ENCODE peak calls at places on chromosome 3, in four cellular contexts. One of them, this sample, is unnamed.

GRCh38 chr3:104952587-104952986 is 414.1 kb upstream of the ALCAM start:
- DNase-seq in prostate gland: no peak
- DNase-seq in left lung: no peak
- DNase-seq in coronary artery: no peak
- DNase-seq in this sample: peak

GRCh38 chr3:106457278-106458210 is 588.7 kb upstream of the CBLB start:
- DNase-seq in prostate gland: peak
- DNase-seq in left lung: no peak
- DNase-seq in coronary artery: no peak
- DNase-seq in this sample: peak

GRCh38 chr3:166351461-166351860 is 514.2 kb upstream of the BCHE start:
- DNase-seq in prostate gland: no peak
- DNase-seq in left lung: no peak
- DNase-seq in coronary artery: no peak
- DNase-seq in this sample: no peak

GRCh38 chr3:172760406-172760805 is 9.9 kb downstream of the ECT2 start:
- DNase-seq in prostate gland: no peak
- DNase-seq in left lung: no peak
- DNase-seq in coronary artery: no peak
- DNase-seq in this sample: no peak

GRCh38 chr3:119913021-119913420 is 131.1 kb downstream of the NR1I2 start:
- DNase-seq in prostate gland: no peak
- DNase-seq in left lung: no peak
- DNase-seq in coronary artery: no peak
- DNase-seq in this sample: no peak

GRCh38 chr3:152128356-152128755 is 140.4 kb upstream of the MBNL1 start:
- DNase-seq in prostate gland: no peak
- DNase-seq in left lung: no peak
- DNase-seq in coronary artery: no peak
- DNase-seq in this sample: no peak

GRCh38 chr3:177141899-177142651 is 55.2 kb downstream of the TBL1XR1 start:
- DNase-seq in prostate gland: no peak
- DNase-seq in left lung: no peak
- DNase-seq in coronary artery: no peak
- DNase-seq in this sample: no peak

GRCh38 chr3:10495003-10495402 is 10.4 kb downstream of the ATP2B2 start:
- DNase-seq in prostate gland: no peak
- DNase-seq in left lung: no peak
- DNase-seq in coronary artery: no peak
- DNase-seq in this sample: no peak

GRCh38 chr3:196127308-196128040 is 45.6 kb upstream of the TFRC start:
- DNase-seq in prostate gland: no peak
- DNase-seq in left lung: no peak
- DNase-seq in coronary artery: no peak
- DNase-seq in this sample: no peak

GRCh38 chr3:56732109-56732508 is 49.0 kb upstream of the TASOR start:
- DNase-seq in prostate gland: no peak
- DNase-seq in left lung: no peak
- DNase-seq in coronary artery: no peak
- DNase-seq in this sample: no peak

GRCh38 chr3:43838877-43839276 is 148.1 kb downstream of the ABHD5 start:
- DNase-seq in prostate gland: no peak
- DNase-seq in left lung: no peak
- DNase-seq in coronary artery: no peak
- DNase-seq in this sample: no peak

GRCh38 chr3:124347418-124347817 is 355.5 kb upstream of the ROPN1 start:
- DNase-seq in prostate gland: no peak
- DNase-seq in left lung: no peak
- DNase-seq in coronary artery: no peak
- DNase-seq in this sample: no peak

GRCh38 chr3:29427266-29428103 is 146.6 kb downstream of the RBMS3 start:
- DNase-seq in prostate gland: no peak
- DNase-seq in left lung: no peak
- DNase-seq in coronary artery: no peak
- DNase-seq in this sample: no peak

GRCh38 chr3:134419214-134419965 is 45.1 kb upstream of the AMOTL2 start:
- DNase-seq in prostate gland: no peak
- DNase-seq in left lung: no peak
- DNase-seq in coronary artery: no peak
- DNase-seq in this sample: no peak

GRCh38 chr3:160169139-160169830 is 55.9 kb upstream of the C3orf80 start:
- DNase-seq in prostate gland: no peak
- DNase-seq in left lung: no peak
- DNase-seq in coronary artery: no peak
- DNase-seq in this sample: no peak

GRCh38 chr3:129485681-129486056 is 42.8 kb upstream of the RHO start:
- DNase-seq in prostate gland: peak
- DNase-seq in left lung: peak
- DNase-seq in coronary artery: peak
- DNase-seq in this sample: peak

GRCh38 chr3:130093741-130094391 is 12.2 kb downstream of the ALG1L2 start:
- DNase-seq in prostate gland: no peak
- DNase-seq in left lung: no peak
- DNase-seq in coronary artery: no peak
- DNase-seq in this sample: no peak

GRCh38 chr3:53750253-53751210 is 95.7 kb downstream of the CHDH start:
- DNase-seq in prostate gland: no peak
- DNase-seq in left lung: no peak
- DNase-seq in coronary artery: no peak
- DNase-seq in this sample: no peak

GRCh38 chr3:89113344-89113743 is 5.9 kb downstream of the EPHA3 start:
- DNase-seq in prostate gland: no peak
- DNase-seq in left lung: no peak
- DNase-seq in coronary artery: no peak
- DNase-seq in this sample: no peak

GRCh38 chr3:160052385-160053047 is 63.9 kb downstream of the IL12A start:
- DNase-seq in prostate gland: peak
- DNase-seq in left lung: no peak
- DNase-seq in coronary artery: no peak
- DNase-seq in this sample: no peak

GRCh38 chr3:183653209-183654064 is 18.0 kb downstream of the KLHL24 start:
- DNase-seq in prostate gland: no peak
- DNase-seq in left lung: no peak
- DNase-seq in coronary artery: no peak
- DNase-seq in this sample: no peak

GRCh38 chr3:71132995-71133730 is 450.4 kb downstream of the FOXP1 start:
- DNase-seq in prostate gland: peak
- DNase-seq in left lung: no peak
- DNase-seq in coronary artery: no peak
- DNase-seq in this sample: no peak

This sample was measured in epithelial cell of prostate.